ENCODE peak calls at places on chromosomes 2 and 18, in ten cellular contexts. F, Q, T, H, J, Z, S, A, E and L are unnamed samples.

GRCh38 chr18:9522952-9523351 is 47.6 kb downstream of the RALBP1 start:
- DNase-seq in Z (no peak), S (no peak), T (no peak), H (no peak), J (no peak), Q (no peak), A (no peak), F (no peak), E (no peak), L (no peak)

GRCh38 chr2:46461716-46462171 is 17.6 kb upstream of the TMEM247 start:
- DNase-seq in T (no peak), Q (no peak), H (no peak), A (no peak), S (no peak), F (no peak), J (no peak), Z (no peak), E (no peak), L (no peak)

GRCh38 chr18:77209587-77209986 is 40.1 kb upstream of the GALR1 start:
- DNase-seq in J (no peak), S (no peak), A (no peak), Q (no peak), H (no peak), T (no peak), F (no peak), Z (no peak), E (peak; percentile 74), L (no peak)

GRCh38 chr18:25726278-25726677 is 364.1 kb downstream of the SS18 start:
- DNase-seq in T (no peak), F (peak; percentile 44), E (peak; percentile 16), H (no peak), J (no peak), S (no peak), Z (peak; percentile 4), A (no peak), Q (peak; percentile 31), L (no peak)

GRCh38 chr2:200416878-200417277 is 93.0 kb downstream of the KCTD18 start:
- DNase-seq in J (no peak), S (no peak), F (peak; percentile 29), E (no peak), A (no peak), H (no peak), Z (no peak), T (no peak), Q (peak; percentile 13), L (no peak)

GRCh38 chr18:74265546-74266098 is 26.1 kb downstream of the CYB5A start:
- DNase-seq in T (no peak), Q (no peak), F (no peak), Z (no peak), S (no peak), E (no peak), J (no peak), H (no peak), A (no peak), L (no peak)

GRCh38 chr2:3472296-3472695 is 47.0 kb downstream of the ADI1 start:
- DNase-seq in T (no peak), A (no peak), S (no peak), Q (no peak), Z (no peak), H (no peak), J (no peak), E (no peak), F (no peak), L (no peak)

GRCh38 chr2:213172641-213173040 is 21.2 kb upstream of the IKZF2 start:
- DNase-seq in Z (no peak), E (no peak), Q (no peak), F (no peak), H (no peak), J (no peak), S (no peak), A (no peak), T (no peak), L (no peak)

GRCh38 chr2:69674301-69674640 is 30.7 kb upstream of the AAK1 start:
- DNase-seq in J (no peak), Z (no peak), A (no peak), E (no peak), Q (no peak), H (no peak), T (no peak), S (no peak), F (no peak), L (no peak)

GRCh38 chr2:172525601-172526000 is 30.3 kb upstream of the PDK1 start:
- DNase-seq in S (no peak), Z (no peak), H (no peak), A (no peak), Q (no peak), T (no peak), J (no peak), F (peak; percentile 40), E (no peak), L (no peak)

GRCh38 chr2:34096552-34097171 is 497.6 kb upstream of the FAM98A start:
- DNase-seq in T (no peak), E (peak; percentile 80), H (peak; percentile 55), A (no peak), Z (peak; percentile 72), Q (peak; percentile 71), F (peak; percentile 82), J (peak; percentile 38), S (peak; percentile 16), L (peak; percentile 15)

GRCh38 chr2:150234787-150235512 is 252.5 kb downstream of the RND3 start:
- DNase-seq in T (no peak), H (no peak), Z (peak; percentile 77), S (no peak), Q (no peak), F (no peak), J (no peak), E (peak; percentile 73), A (no peak), L (no peak)

GRCh38 chr2:20179755-20180594 is 45.0 kb downstream of the SDC1 start:
- DNase-seq in F (peak; percentile 73), E (no peak), S (no peak), A (no peak), J (no peak), T (peak; percentile 92), Z (no peak), H (no peak), Q (no peak), L (no peak)

GRCh38 chr2:64214281-64215115 is 70.3 kb upstream of the PELI1 start:
- DNase-seq in H (peak; percentile 45), J (no peak), T (no peak), A (no peak), Z (no peak), Q (no peak), E (no peak), F (no peak), S (peak; percentile 38), L (peak; percentile 41)

GRCh38 chr2:149538138-149538833 is 49.3 kb downstream of the MMADHC start:
- DNase-seq in E (no peak), H (no peak), S (no peak), Z (no peak), F (peak; percentile 3), A (no peak), T (no peak), J (no peak), Q (no peak), L (no peak)

GRCh38 chr2:175817200-175817599 is 184.9 kb downstream of the LNPK start:
- DNase-seq in Z (no peak), A (no peak), E (no peak), J (no peak), Q (no peak), T (no peak), F (no peak), H (no peak), S (no peak), L (no peak)

GRCh38 chr18:78630356-78630755 is 349.3 kb upstream of the SALL3 start:
- DNase-seq in E (no peak), S (no peak), T (no peak), J (no peak), H (no peak), Z (no peak), Q (no peak), A (no peak), F (no peak), L (no peak)
- TF ChIP-seq CTCF in E (no peak), S (no peak), T (no peak), J (no peak), H (no peak), Z (no peak), Q (no peak), A (no peak), F (no peak), L (no peak)

DNA sequence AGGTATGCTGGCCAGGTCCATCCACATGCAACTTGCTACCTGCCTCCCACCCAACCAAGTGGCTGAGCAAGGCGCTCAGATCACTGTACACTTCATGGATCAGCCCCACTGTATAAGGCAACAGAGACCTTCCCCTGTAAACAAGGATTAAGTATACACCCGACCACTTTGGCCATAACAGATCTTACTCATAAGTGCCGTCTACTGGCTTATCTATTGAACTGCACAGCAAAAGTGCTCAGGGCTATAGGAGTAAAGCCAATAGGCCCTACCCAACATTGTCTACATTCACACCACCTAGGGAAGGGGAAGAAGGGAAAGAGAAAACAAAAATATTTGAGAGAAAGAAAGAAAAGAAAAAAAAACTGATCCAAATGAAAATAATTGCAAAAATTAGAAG is 663.9 kb upstream of the LRRTM1 start:
- DNase-seq in T (no peak), A (no peak), H (no peak), S (no peak), J (no peak), Q (no peak), E (no peak), Z (no peak), F (peak; percentile 47), L (no peak)
- TF ChIP-seq CTCF in T (no peak), A (no peak), H (no peak), S (no peak), J (no peak), Q (no peak), E (no peak), Z (no peak), F (peak; percentile 65), L (peak; percentile 23)

GRCh38 chr2:207283356-207283755 is 117.6 kb upstream of the KLF7 start:
- DNase-seq in S (no peak), E (peak; percentile 27), Q (no peak), F (no peak), H (peak; percentile 25), Z (peak; percentile 38), J (no peak), A (peak; percentile 14), T (peak; percentile 68), L (no peak)
- TF ChIP-seq CTCF in S (no peak), E (peak; percentile 36), Q (no peak), F (no peak), H (no peak), Z (peak; percentile 22), J (no peak), A (peak; percentile 20), T (peak; percentile 19), L (no peak)

DNA sequence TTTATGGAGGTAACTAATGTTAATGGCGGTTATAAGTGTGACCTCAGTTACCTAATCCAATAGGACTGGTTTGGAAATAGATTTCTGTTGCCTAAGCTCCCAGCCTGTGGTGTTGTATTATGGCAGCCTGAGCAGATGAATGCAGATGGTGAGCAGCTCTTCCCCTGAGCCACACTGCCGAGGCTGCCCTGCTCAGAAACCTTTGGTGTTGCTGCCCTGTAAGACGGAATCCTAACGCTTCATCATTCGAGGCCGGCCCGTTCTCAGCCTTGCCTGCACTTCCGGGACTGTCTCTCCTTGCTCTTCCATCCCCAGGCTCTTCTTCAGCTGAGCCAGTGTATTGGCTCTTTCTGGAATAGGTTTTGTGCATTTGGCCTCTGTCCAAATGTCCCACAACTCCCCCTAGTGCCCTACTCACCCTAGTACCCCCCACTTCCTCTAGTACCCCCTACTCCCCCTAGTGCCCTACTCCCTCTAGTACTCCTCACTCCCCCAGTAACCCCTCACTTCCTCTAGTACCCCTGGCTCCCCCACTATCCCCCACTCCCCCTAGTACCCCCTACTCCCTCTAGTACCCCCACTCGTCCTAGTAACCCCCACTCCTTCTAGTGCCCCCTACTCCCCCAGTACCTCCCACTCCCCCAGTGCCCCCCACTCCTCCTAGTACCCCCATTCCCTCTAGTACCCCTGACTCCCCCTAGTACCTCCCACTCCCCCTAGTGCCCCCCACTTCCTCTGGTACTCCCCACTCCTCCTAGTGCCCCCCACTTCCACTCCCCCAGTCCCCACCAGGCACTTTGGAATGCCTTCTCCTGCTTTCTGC is 106.0 kb upstream of the TAF1B start:
- DNase-seq in E (peak; percentile 36), J (no peak), F (no peak), H (no peak), T (no peak), A (no peak), Z (no peak), S (no peak), Q (no peak), L (peak; percentile 67)
- TF ChIP-seq CTCF in E (peak; percentile 30), J (no peak), F (no peak), H (no peak), T (no peak), A (no peak), Z (peak; percentile 14), S (no peak), Q (no peak), L (peak; percentile 52)